ENCODE peak calls at places on chromosomes 6 and 20, in six cellular contexts. R is SW 1271, Q is astrocyte of the cerebellum, Y is foreskin fibroblast, W is A673, U is hypothalamus. N is an unnamed sample.

GRCh38 chr6:55034752-55035151 is 139.6 kb upstream of the HCRTR2 start:
- DNase-seq in W (no peak), U (no peak), Q (no peak), R (no peak), Y (no peak), N (no peak)

GRCh38 chr20:20548527-20549266 is 163.7 kb downstream of the RALGAPA2 start:
- DNase-seq in Y (no peak), W (no peak), U (no peak), R (no peak), Q (no peak), N (no peak)

GRCh38 chr6:131172237-131172636 is 37.0 kb downstream of the AKAP7 start:
- DNase-seq in U (no peak), Q (no peak), R (no peak), Y (peak), W (no peak), N (no peak)

GRCh38 chr20:7627734-7628663 is 312.3 kb downstream of the HAO1 start:
- DNase-seq in U (no peak), W (no peak), R (no peak), Q (no peak), Y (peak), N (no peak)

GRCh38 chr6:124535746-124536145 is 426.5 kb upstream of the RNF217 start:
- DNase-seq in R (no peak), Q (peak), W (no peak), Y (peak), U (no peak), N (no peak)

GRCh38 chr6:2111162-2111677 is 134.2 kb downstream of the GMDS start:
- DNase-seq in Y (peak), W (no peak), R (no peak), Q (peak), U (no peak), N (no peak)

GRCh38 chr6:10322991-10323390 is 91.9 kb downstream of the TFAP2A start:
- DNase-seq in Y (peak), W (no peak), U (no peak), Q (no peak), R (no peak), N (no peak)

GRCh38 chr6:14506656-14507242 is 389.2 kb downstream of the CD83 start:
- DNase-seq in W (no peak), Q (no peak), Y (no peak), U (no peak), R (no peak), N (no peak)

GRCh38 chr6:56375806-56376205 is 128.4 kb upstream of the COL21A1 start:
- DNase-seq in R (no peak), Y (no peak), Q (no peak), W (no peak), U (no peak), N (no peak)

GRCh38 chr20:58137651-58138265 is 90.7 kb downstream of the ANKRD60 start:
- DNase-seq in R (no peak), Q (no peak), U (no peak), Y (no peak), W (no peak), N (no peak)

GRCh38 chr6:115634899-115635298 is 425.8 kb downstream of the FRK start:
- DNase-seq in W (no peak), Y (no peak), U (no peak), Q (no peak), R (no peak), N (no peak)

GRCh38 chr6:26103141-26103769 is 16.0 kb downstream of the HFE start:
- DNase-seq in R (peak), Q (no peak), W (no peak), Y (peak), U (no peak), N (no peak)

GRCh38 chr6:135289816-135290215 is 108.7 kb downstream of the MYB start:
- DNase-seq in Q (no peak), R (no peak), Y (no peak), W (peak), U (no peak), N (no peak)

GRCh38 chr20:40754372-40754943 is 65.4 kb upstream of the MAFB start:
- DNase-seq in W (no peak), R (no peak), Q (no peak), Y (peak), U (no peak), N (no peak)

GRCh38 chr6:170505306-170505705 is 47.8 kb downstream of the PSMB1 start:
- DNase-seq in Y (no peak), R (no peak), U (no peak), Q (no peak), W (peak), N (no peak)

GRCh38 chr20:53825282-53825681 is 231.6 kb upstream of the ZNF217 start:
- DNase-seq in U (no peak), R (no peak), W (no peak), Y (no peak), Q (no peak), N (no peak)

GRCh38 chr6:45502446-45502845 is 124.7 kb upstream of the SUPT3H start:
- DNase-seq in Y (no peak), Q (no peak), R (no peak), W (no peak), U (no peak), N (no peak)

GRCh38 chr20:8527998-8528397 is 395.9 kb downstream of the PLCB1 start:
- DNase-seq in U (no peak), Y (peak), W (no peak), R (no peak), Q (peak), N (no peak)

GRCh38 chr6:170276369-170277057 is 14.4 kb downstream of the DLL1 start:
- DNase-seq in U (no peak), Q (no peak), Y (no peak), W (no peak), R (no peak), N (no peak)

GRCh38 chr6:114218421-114218820 is 124.4 kb downstream of the HS3ST5 start:
- DNase-seq in Q (no peak), R (no peak), Y (no peak), W (no peak), U (no peak), N (no peak)

GRCh38 chr20:23120936-23121765 is 35.0 kb upstream of the CD93 start:
- DNase-seq in Q (no peak), R (no peak), U (no peak), Y (no peak), W (no peak), N (no peak)

GRCh38 chr6:2127484-2127911 is 117.9 kb downstream of the GMDS start:
- DNase-seq in U (no peak), W (no peak), Q (no peak), R (no peak), Y (no peak), N (no peak)

GRCh38 chr6:43193929-43194328 is 11.9 kb downstream of the CUL9 start:
- DNase-seq in W (no peak), R (no peak), Y (no peak), Q (no peak), U (no peak), N (no peak)

GRCh38 chr6:33787954-33788693 is 806 bp downstream of the LEMD2 start:
- DNase-seq in U (peak), W (peak), Q (no peak), Y (peak), R (peak), N (peak)

GRCh38 chr6:113461153-113461897 is 395.8 kb upstream of the MARCKS start:
- DNase-seq in Y (no peak), W (peak), U (no peak), Q (no peak), R (no peak), N (no peak)

GRCh38 chr6:22079788-22080187 is 217.0 kb downstream of the PRL start:
- DNase-seq in U (no peak), W (no peak), Y (peak), R (no peak), Q (peak), N (no peak)

GRCh38 chr6:101402618-101403002 is 9.1 kb downstream of the GRIK2 start:
- DNase-seq in U (no peak), Q (no peak), W (no peak), R (no peak), Y (peak), N (no peak)

GRCh38 chr6:117444600-117444999 is 18.9 kb upstream of the ROS1 start:
- DNase-seq in U (no peak), R (no peak), W (no peak), Y (peak), Q (no peak), N (no peak)

GRCh38 chr6:108874470-108875160 is 26.4 kb downstream of the ARMC2 start:
- DNase-seq in U (no peak), Q (no peak), Y (peak), W (no peak), R (no peak), N (peak)

GRCh38 chr20:51800132-51800721 is 2.1 kb downstream of the SALL4 start:
- DNase-seq in W (peak), U (peak), Q (no peak), R (no peak), Y (peak), N (peak)

GRCh38 chr6:55003726-55004415 is 157.3 kb downstream of the FAM83B start:
- DNase-seq in Q (no peak), U (no peak), R (no peak), Y (no peak), W (no peak), N (no peak)

GRCh38 chr6:70706491-70707123 is 38.9 kb downstream of the SMAP1 start:
- DNase-seq in U (no peak), Y (peak), Q (peak), W (peak), R (peak), N (no peak)

GRCh38 chr6:123802697-123803455 is 789 bp upstream of the NKAIN2 start:
- DNase-seq in R (peak), W (peak), Q (peak), U (peak), Y (peak), N (peak)

N was measured in GM12892.